ENCODE peak calls at places on chromosomes 1 and 21, in nine cellular contexts. B is fibroblast of the aortic adventitia; T is K562; R is CD8-positive, alpha-beta T cell; E is fibroblast of lung; Z is B cell; U is dorsolateral prefrontal cortex; A is endothelial cell; W is stomach. V is an unnamed sample.

GRCh38 chr1:76782777-76783176 is 84.5 kb upstream of the ST6GALNAC5 start:
- DNase-seq in R (no peak), U (no peak), B (peak; percentile 4), A (no peak), E (peak; percentile 90), Z (no peak), T (no peak), W (no peak), V (no peak)

GRCh38 chr1:35539073-35539823 is 18.0 kb downstream of the KIAA0319L start:
- DNase-seq in A (no peak), W (no peak), Z (no peak), T (no peak), E (no peak), R (no peak), B (peak; percentile 45), U (peak; percentile 32), V (no peak)

GRCh38 chr1:173112129-173112528 is 61.4 kb upstream of the TNFSF18 start:
- DNase-seq in U (no peak), T (no peak), E (peak; percentile 33), Z (peak; percentile 10), B (peak; percentile 47), W (no peak), R (no peak), A (no peak), V (no peak)

GRCh38 chr1:28915036-28915895 is 897 bp downstream of the EPB41 start:
- DNase-seq in R (peak; percentile 19), A (peak; percentile 15), Z (no peak), E (peak; percentile 54), T (no peak), W (peak; percentile 37), U (peak; percentile 82), B (peak; percentile 29), V (peak; percentile 31)

GRCh38 chr1:155136728-155137127 is 1.1 kb downstream of the SLC50A1 start:
- DNase-seq in W (no peak), Z (no peak), U (no peak), E (no peak), T (no peak), R (no peak), B (no peak), A (no peak), V (no peak)

GRCh38 chr1:29758764-29759499 is 522.6 kb downstream of the PTPRU start:
- DNase-seq in A (no peak), B (no peak), E (no peak), Z (no peak), U (no peak), W (no peak), T (no peak), R (no peak), V (no peak)

GRCh38 chr1:43996733-43997115 is 5.3 kb downstream of the CCDC24 start:
- DNase-seq in A (no peak), U (no peak), B (no peak), R (no peak), Z (no peak), T (no peak), W (no peak), E (no peak), V (no peak)

GRCh38 chr1:116332461-116332860 is 40.6 kb upstream of the ATP1A1 start:
- DNase-seq in B (no peak), U (peak; percentile 32), T (no peak), Z (no peak), A (no peak), R (no peak), W (no peak), E (no peak), V (no peak)

GRCh38 chr1:109502368-109502851 is 7.1 kb downstream of the AMIGO1 start:
- DNase-seq in E (no peak), B (no peak), W (no peak), U (no peak), Z (no peak), T (no peak), R (peak; percentile 30), A (no peak), V (no peak)

GRCh38 chr1:50832167-50832566 is 127.9 kb downstream of the FAF1 start:
- DNase-seq in U (no peak), T (no peak), R (no peak), Z (no peak), B (no peak), W (no peak), A (no peak), E (no peak), V (no peak)

GRCh38 chr1:17211377-17211776 is 6.4 kb downstream of the PADI1 start:
- DNase-seq in E (no peak), B (no peak), Z (no peak), A (no peak), R (no peak), T (no peak), W (no peak), U (no peak), V (no peak)

GRCh38 chr21:15560383-15561056 is 169.3 kb upstream of the USP25 start:
- DNase-seq in A (no peak), W (no peak), E (no peak), R (no peak), U (no peak), Z (no peak), T (no peak), B (no peak), V (no peak)

GRCh38 chr1:155940531-155940992 is 876 bp upstream of the RXFP4 start:
- DNase-seq in R (no peak), W (peak; percentile 60), Z (no peak), B (peak; percentile 76), E (peak; percentile 71), U (no peak), T (no peak), A (peak; percentile 48), V (peak; percentile 21)

GRCh38 chr1:1355376-1355775 is 3.0 kb downstream of the MXRA8 start:
- DNase-seq in T (no peak), U (no peak), Z (no peak), R (no peak), W (peak; percentile 58), A (peak; percentile 44), B (no peak), E (peak; percentile 40), V (no peak)

GRCh38 chr1:205344010-205344808 is 12.5 kb downstream of the KLHDC8A start:
- DNase-seq in E (no peak), R (peak; percentile 10), B (no peak), T (peak; percentile 74), W (peak; percentile 66), A (peak; percentile 41), U (peak; percentile 49), Z (peak; percentile 69), V (no peak)

GRCh38 chr1:13725714-13726175 is 25.8 kb downstream of the PRDM2 start:
- DNase-seq in W (peak; percentile 40), R (peak; percentile 51), T (peak; percentile 20), A (peak; percentile 43), U (no peak), Z (peak; percentile 37), B (peak; percentile 42), E (no peak), V (no peak)

GRCh38 chr1:66752000-66752592 is at the start of gene DYNLT5:
- DNase-seq in Z (no peak), U (peak; percentile 21), A (peak; percentile 78), E (peak; percentile 50), W (peak; percentile 32), T (no peak), B (peak; percentile 31), R (no peak), V (no peak)

GRCh38 chr1:182698977-182699672 is 14.7 kb upstream of the RGS8 start:
- DNase-seq in E (no peak), A (no peak), B (peak; percentile 26), T (no peak), Z (no peak), W (no peak), U (no peak), R (no peak), V (no peak)
- TF ChIP-seq CTCF in E (no peak), A (no peak), B (no peak), T (no peak), Z (no peak), W (no peak), U (no peak), R (no peak), V (no peak)

GRCh38 chr1:234186037-234186688 is 187.1 kb upstream of the COA6 start:
- DNase-seq in T (no peak), E (peak; percentile 17), W (no peak), B (peak; percentile 6), Z (no peak), A (no peak), U (no peak), R (no peak), V (no peak)

GRCh38 chr1:234185438-234185837 is 187.8 kb upstream of the COA6 start:
- DNase-seq in B (no peak), Z (no peak), R (no peak), U (no peak), A (no peak), W (no peak), E (no peak), T (no peak), V (no peak)

DNA sequence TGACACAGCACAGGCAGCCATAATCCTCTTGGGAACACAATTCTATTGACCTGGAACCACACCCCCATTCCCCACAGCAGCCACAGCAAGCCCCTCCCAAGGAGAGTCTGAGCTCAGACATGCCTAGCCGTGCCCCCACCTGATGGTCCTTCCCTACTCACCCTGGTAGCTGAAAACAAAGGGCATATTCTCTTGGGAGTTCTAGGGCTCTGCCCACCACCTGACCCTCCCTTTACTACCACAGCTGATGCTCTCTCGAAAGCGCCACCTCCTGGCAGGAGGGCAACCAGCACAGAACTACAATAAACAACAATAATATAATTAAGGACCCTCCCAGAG is 184.8 kb upstream of the COA6 start:
- DNase-seq in B (no peak), Z (no peak), W (no peak), R (no peak), E (no peak), A (peak; percentile 38), T (no peak), U (no peak), V (no peak)
- TF ChIP-seq CTCF in B (no peak), Z (no peak), W (no peak), R (no peak), E (no peak), A (peak; percentile 35), T (peak; percentile 60), U (no peak), V (peak; percentile 13)

DNA sequence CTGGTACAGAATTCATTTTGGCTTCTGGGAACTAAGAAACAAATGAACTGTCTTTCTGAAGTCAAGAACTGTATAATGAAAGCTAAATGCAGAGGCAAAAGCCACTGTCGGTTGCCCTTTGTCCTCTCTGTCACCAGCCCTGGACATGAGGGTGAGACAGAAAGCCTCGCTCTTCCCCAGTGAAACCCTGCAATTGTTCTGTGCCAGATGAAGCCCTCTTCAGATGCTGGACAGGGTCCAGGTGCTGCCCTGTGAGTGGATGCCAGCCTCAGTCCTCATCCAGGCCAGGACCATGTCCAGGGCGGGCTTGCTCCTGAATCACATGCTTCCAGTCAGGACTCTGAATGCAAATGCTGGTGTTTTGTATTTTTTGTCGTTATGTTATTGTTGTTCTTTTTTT is 138.7 kb downstream of the RUNX1 start:
- DNase-seq in E (no peak), U (no peak), Z (no peak), A (no peak), W (no peak), R (no peak), T (no peak), B (no peak), V (no peak)
- TF ChIP-seq CTCF in E (no peak), U (no peak), Z (no peak), A (no peak), W (no peak), R (no peak), T (no peak), B (no peak), V (no peak)

DNA sequence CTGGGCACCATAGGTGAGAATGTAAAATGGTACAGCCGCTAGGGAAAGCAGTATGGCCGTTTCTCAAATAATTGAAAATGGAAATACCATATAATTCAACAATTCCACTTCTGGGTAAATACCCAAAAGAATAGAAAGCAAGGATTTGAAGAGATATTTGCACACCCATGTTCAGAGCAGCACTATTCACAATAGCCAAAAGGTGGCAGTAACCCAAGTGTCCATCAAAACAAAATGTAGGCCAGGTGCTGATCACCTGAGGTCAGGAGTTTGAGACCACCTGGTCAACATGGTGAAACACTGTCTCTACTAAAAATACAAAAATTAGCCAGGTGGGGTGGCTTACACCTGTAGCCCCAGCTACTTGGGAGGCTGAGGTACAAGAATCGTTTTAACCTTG is 62.1 kb downstream of the OLIG1 start:
- DNase-seq in E (no peak), B (no peak), R (no peak), W (no peak), T (no peak), Z (no peak), A (no peak), U (no peak), V (no peak)
- TF ChIP-seq CTCF in E (no peak), B (peak; percentile 4), R (peak; percentile 14), W (no peak), T (peak; percentile 42), Z (no peak), A (no peak), U (no peak), V (peak; percentile 10)

V was measured in LNCaP clone FGC.